ENCODE peak calls at places on chromosomes 7 and 10, in eight cellular contexts. I is NCI-H1105; M is MCF 10A; J is pancreas; R is smooth muscle cell of the brain vasculature; P is effector CD4-positive, alpha-beta T cell; Y is AG08395; Z is A549. X is an unnamed sample.

GRCh38 chr7:127995866-127996215 is 35.4 kb downstream of the LRRC4 start:
- DNase-seq in I (no peak), M (no peak), J (no peak), R (no peak), P (no peak), Y (no peak), Z (no peak), X (no peak)

GRCh38 chr10:71585579-71586092 is 133.9 kb downstream of the C10orf105 start:
- DNase-seq in I (no peak), M (no peak), J (no peak), R (no peak), P (no peak), Y (no peak), Z (no peak), X (no peak)

GRCh38 chr10:30028006-30028441 is 31.4 kb downstream of the JCAD start:
- DNase-seq in I (no peak), M (no peak), J (no peak), R (peak), P (no peak), Y (no peak), Z (no peak), X (peak)

GRCh38 chr7:135994466-135995205 is 17.5 kb upstream of the MTPN start:
- DNase-seq in I (no peak), M (peak), J (no peak), R (no peak), P (no peak), Y (no peak), Z (peak), X (peak)

GRCh38 chr7:148914208-148914777 is 30.2 kb upstream of the EZH2 start:
- DNase-seq in I (no peak), M (peak), J (no peak), R (no peak), P (no peak), Y (no peak), Z (peak), X (peak)

GRCh38 chr7:16921644-16922257 is 40.0 kb upstream of the AGR3 start:
- DNase-seq in I (no peak), M (no peak), J (no peak), R (no peak), P (no peak), Y (no peak), Z (peak), X (peak)

GRCh38 chr10:86262671-86263165 is 103.9 kb downstream of the GRID1 start:
- DNase-seq in I (no peak), M (no peak), J (no peak), R (no peak), P (no peak), Y (no peak), Z (no peak), X (no peak)

GRCh38 chr10:18582803-18583202 is 68.6 kb downstream of the NSUN6 start:
- DNase-seq in I (no peak), M (no peak), J (no peak), R (no peak), P (no peak), Y (no peak), Z (no peak), X (peak)

GRCh38 chr7:101557978-101558741 is 70.9 kb downstream of the MYL10 start:
- DNase-seq in I (no peak), M (no peak), J (no peak), R (no peak), P (no peak), Y (no peak), Z (no peak), X (no peak)

GRCh38 chr10:43665054-43665453 is 16.4 kb upstream of the ZNF32 start:
- DNase-seq in I (no peak), M (no peak), J (no peak), R (no peak), P (no peak), Y (no peak), Z (no peak), X (no peak)

GRCh38 chr7:732556-732955 is 5.5 kb upstream of the PRKAR1B start:
- DNase-seq in I (no peak), M (no peak), J (no peak), R (no peak), P (no peak), Y (no peak), Z (no peak), X (no peak)

GRCh38 chr7:56091591-56091990 is 1.2 kb downstream of the PHKG1 start:
- DNase-seq in I (no peak), M (no peak), J (no peak), R (no peak), P (no peak), Y (no peak), Z (no peak), X (peak)

GRCh38 chr10:58701398-58702135 is 188.9 kb downstream of the BICC1 start:
- DNase-seq in I (no peak), M (peak), J (no peak), R (no peak), P (no peak), Y (peak), Z (peak), X (peak)

GRCh38 chr7:44046321-44047061 is 2.0 kb downstream of the DBNL start:
- DNase-seq in I (no peak), M (no peak), J (peak), R (no peak), P (peak), Y (no peak), Z (no peak), X (no peak)

GRCh38 chr7:128008141-128008540 is 23.1 kb downstream of the LRRC4 start:
- DNase-seq in I (no peak), M (no peak), J (no peak), R (no peak), P (no peak), Y (no peak), Z (no peak), X (no peak)

GRCh38 chr7:80611779-80612178 is 26.7 kb upstream of the CD36 start:
- DNase-seq in I (peak), M (peak), J (peak), R (peak), P (no peak), Y (peak), Z (peak), X (peak)

GRCh38 chr10:77041636-77042258 is 595.9 kb downstream of the KCNMA1 start:
- DNase-seq in I (no peak), M (no peak), J (no peak), R (no peak), P (no peak), Y (no peak), Z (no peak), X (no peak)

GRCh38 chr10:99927719-99928280 is 81.9 kb downstream of the DNMBP start:
- DNase-seq in I (no peak), M (no peak), J (no peak), R (no peak), P (no peak), Y (no peak), Z (peak), X (no peak)

GRCh38 chr10:23362879-23363787 is 18.5 kb upstream of the C10orf67 start:
- DNase-seq in I (no peak), M (no peak), J (no peak), R (no peak), P (peak), Y (no peak), Z (no peak), X (no peak)

GRCh38 chr10:97673736-97674525 is 13.1 kb downstream of the AVPI1 start:
- DNase-seq in I (no peak), M (peak), J (no peak), R (no peak), P (no peak), Y (peak), Z (peak), X (peak)

GRCh38 chr10:70232155-70232858 is 922 bp downstream of the PPA1 start:
- DNase-seq in I (peak), M (peak), J (peak), R (no peak), P (peak), Y (no peak), Z (peak), X (peak)

GRCh38 chr10:73344267-73344666 is 14.4 kb downstream of the CFAP70 start:
- DNase-seq in I (no peak), M (no peak), J (no peak), R (no peak), P (no peak), Y (no peak), Z (no peak), X (no peak)

GRCh38 chr10:120614685-120615084 is 157.7 kb downstream of the PLPP4 start:
- DNase-seq in I (no peak), M (no peak), J (no peak), R (no peak), P (no peak), Y (peak), Z (no peak), X (peak)

GRCh38 chr7:55212838-55213237 is 152.3 kb upstream of the LANCL2 start:
- DNase-seq in I (no peak), M (no peak), J (no peak), R (no peak), P (no peak), Y (peak), Z (no peak), X (no peak)

GRCh38 chr10:133346413-133346812 is 760 bp upstream of the PRAP1 start:
- DNase-seq in I (no peak), M (no peak), J (no peak), R (no peak), P (no peak), Y (no peak), Z (no peak), X (no peak)

GRCh38 chr7:139453673-139454321 is 29.7 kb downstream of the KLRG2 start:
- DNase-seq in I (no peak), M (no peak), J (no peak), R (no peak), P (no peak), Y (no peak), Z (no peak), X (peak)

X was measured in astrocyte.